ENCODE peak calls at places on chromosome 3, in six cellular contexts. W is germinal center, A is SK-N-DZ, S is A172, Y is iris pigment epithelial cell, B is kidney tubule cell. O is an unnamed sample.

GRCh38 chr3:13148126-13148525 is 74.9 kb upstream of the IQSEC1 start:
- DNase-seq in S (no peak), B (no peak), A (no peak), W (no peak), Y (no peak), O (no peak)

GRCh38 chr3:58288011-58288728 is 17.9 kb upstream of the RPP14 start:
- DNase-seq in S (no peak), Y (no peak), W (peak), B (no peak), A (no peak), O (no peak)

GRCh38 chr3:115713247-115713646 is 89.9 kb downstream of the GAP43 start:
- DNase-seq in Y (no peak), B (peak), A (peak), S (no peak), W (no peak), O (peak)

GRCh38 chr3:86815880-86816279 is 175.1 kb downstream of the VGLL3 start:
- DNase-seq in A (no peak), W (no peak), Y (peak), B (no peak), S (no peak), O (no peak)

GRCh38 chr3:45737222-45737621 is 48.0 kb downstream of the SACM1L start:
- DNase-seq in W (no peak), A (no peak), S (no peak), Y (no peak), B (no peak), O (no peak)

GRCh38 chr3:118823626-118824025 is 211.0 kb downstream of the IGSF11 start:
- DNase-seq in B (no peak), Y (no peak), S (no peak), W (no peak), A (no peak), O (no peak)

GRCh38 chr3:46860381-46861292 is 2.6 kb downstream of the MYL3 start:
- DNase-seq in A (peak), Y (no peak), B (peak), S (no peak), W (no peak), O (peak)

GRCh38 chr3:33883538-33884203 is 85.2 kb downstream of the PDCD6IP start:
- DNase-seq in A (peak), S (peak), Y (peak), W (peak), B (peak), O (peak)

GRCh38 chr3:173870976-173871375 is 473.4 kb downstream of the NLGN1 start:
- DNase-seq in A (no peak), B (no peak), S (no peak), Y (no peak), W (no peak), O (no peak)

GRCh38 chr3:134360046-134360445 is 14.2 kb downstream of the AMOTL2 start:
- DNase-seq in B (no peak), A (no peak), W (no peak), S (no peak), Y (no peak), O (no peak)

O was measured in NCI-H82.